ENCODE peak calls at places on chromosomes 13 and 19, in four cellular contexts. One of them, this sample, is unnamed.

GRCh38 chr13:38210928-38211596 is 138.6 kb upstream of the UFM1 start:
- DNase-seq in globus pallidus: no peak
- DNase-seq in uterus: no peak
- DNase-seq in stimulated activated CD4-positive, alpha-beta T cell treated with anti-CD3 and anti-CD28 coated beads, TNF-alpha, amount 100 ng/mL, for 48 hours: no peak
- DNase-seq in this sample: no peak

GRCh38 chr13:99353836-99354235 is 46.6 kb upstream of the GPR183 start:
- DNase-seq in globus pallidus: no peak
- DNase-seq in uterus: no peak
- DNase-seq in stimulated activated CD4-positive, alpha-beta T cell treated with anti-CD3 and anti-CD28 coated beads, TNF-alpha, amount 100 ng/mL, for 48 hours: peak
- DNase-seq in this sample: no peak

GRCh38 chr13:61370520-61370919 is 45.1 kb downstream of the PCDH20 start:
- DNase-seq in globus pallidus: no peak
- DNase-seq in uterus: no peak
- DNase-seq in stimulated activated CD4-positive, alpha-beta T cell treated with anti-CD3 and anti-CD28 coated beads, TNF-alpha, amount 100 ng/mL, for 48 hours: no peak
- DNase-seq in this sample: no peak

GRCh38 chr19:7850429-7850819 is 20.4 kb downstream of the EVI5L start:
- DNase-seq in globus pallidus: no peak
- DNase-seq in uterus: no peak
- DNase-seq in stimulated activated CD4-positive, alpha-beta T cell treated with anti-CD3 and anti-CD28 coated beads, TNF-alpha, amount 100 ng/mL, for 48 hours: no peak
- DNase-seq in this sample: no peak

GRCh38 chr19:5042556-5042955 is 73.6 kb downstream of the KDM4B start:
- DNase-seq in globus pallidus: no peak
- DNase-seq in uterus: no peak
- DNase-seq in stimulated activated CD4-positive, alpha-beta T cell treated with anti-CD3 and anti-CD28 coated beads, TNF-alpha, amount 100 ng/mL, for 48 hours: no peak
- DNase-seq in this sample: no peak

GRCh38 chr19:51084505-51084904 is 1.8 kb upstream of the KLK14 start:
- DNase-seq in globus pallidus: no peak
- DNase-seq in uterus: no peak
- DNase-seq in stimulated activated CD4-positive, alpha-beta T cell treated with anti-CD3 and anti-CD28 coated beads, TNF-alpha, amount 100 ng/mL, for 48 hours: no peak
- DNase-seq in this sample: no peak

GRCh38 chr19:14185158-14185557 is 20.8 kb downstream of the ADGRL1 start:
- DNase-seq in globus pallidus: no peak
- DNase-seq in uterus: no peak
- DNase-seq in stimulated activated CD4-positive, alpha-beta T cell treated with anti-CD3 and anti-CD28 coated beads, TNF-alpha, amount 100 ng/mL, for 48 hours: no peak
- DNase-seq in this sample: no peak

GRCh38 chr13:99878921-99879610 is 92.5 kb downstream of the ZIC5 start:
- DNase-seq in globus pallidus: no peak
- DNase-seq in uterus: no peak
- DNase-seq in stimulated activated CD4-positive, alpha-beta T cell treated with anti-CD3 and anti-CD28 coated beads, TNF-alpha, amount 100 ng/mL, for 48 hours: no peak
- DNase-seq in this sample: no peak

GRCh38 chr13:53075356-53076041 is 46.9 kb downstream of the OLFM4 start:
- DNase-seq in globus pallidus: no peak
- DNase-seq in uterus: no peak
- DNase-seq in stimulated activated CD4-positive, alpha-beta T cell treated with anti-CD3 and anti-CD28 coated beads, TNF-alpha, amount 100 ng/mL, for 48 hours: no peak
- DNase-seq in this sample: no peak

GRCh38 chr19:34962945-34963530 is 991 bp downstream of the ZNF792 start:
- DNase-seq in globus pallidus: no peak
- DNase-seq in uterus: no peak
- DNase-seq in stimulated activated CD4-positive, alpha-beta T cell treated with anti-CD3 and anti-CD28 coated beads, TNF-alpha, amount 100 ng/mL, for 48 hours: no peak
- DNase-seq in this sample: no peak

GRCh38 chr13:111013196-111013595 is 98.3 kb upstream of the ANKRD10 start:
- DNase-seq in globus pallidus: no peak
- DNase-seq in uterus: no peak
- DNase-seq in stimulated activated CD4-positive, alpha-beta T cell treated with anti-CD3 and anti-CD28 coated beads, TNF-alpha, amount 100 ng/mL, for 48 hours: no peak
- DNase-seq in this sample: no peak

GRCh38 chr13:95156208-95156607 is 145.0 kb downstream of the ABCC4 start:
- DNase-seq in globus pallidus: no peak
- DNase-seq in uterus: no peak
- DNase-seq in stimulated activated CD4-positive, alpha-beta T cell treated with anti-CD3 and anti-CD28 coated beads, TNF-alpha, amount 100 ng/mL, for 48 hours: no peak
- DNase-seq in this sample: no peak

This sample was measured in GOT3.